ENCODE peak calls at places on chromosomes 1 and 21, in five cellular contexts. J, V, E, A and X are unnamed samples.
A peak's percentile ranks its signal among the peaks of the same experiment; 100 is the strongest.

GRCh38 chr1:38270241-38270871 is 223.8 kb upstream of the POU3F1 start:
- DNase-seq in J (no peak), V (no peak), E (no peak), A (no peak), X (no peak)

GRCh38 chr21:15731243-15731613 is 1.4 kb downstream of the USP25 start:
- DNase-seq in J (no peak), V (peak; percentile 36), E (no peak), A (peak; percentile 25), X (no peak)

GRCh38 chr21:15122241-15122640 is 57.4 kb upstream of the NRIP1 start:
- DNase-seq in J (no peak), V (peak; percentile 3), E (no peak), A (no peak), X (no peak)

GRCh38 chr1:92356956-92357355 is 58.1 kb downstream of the RPAP2 start:
- DNase-seq in J (peak; percentile 79), V (peak; percentile 91), E (no peak), A (peak; percentile 48), X (peak; percentile 90)

GRCh38 chr1:85438353-85438752 is 26.6 kb downstream of the DDAH1 start:
- DNase-seq in J (peak; percentile 51), V (peak; percentile 65), E (no peak), A (peak; percentile 58), X (peak; percentile 35)

GRCh38 chr1:28928306-28928987 is 14.1 kb downstream of the EPB41 start:
- DNase-seq in J (no peak), V (no peak), E (no peak), A (no peak), X (no peak)

GRCh38 chr1:1216770-1217620 is 3.0 kb upstream of the TNFRSF4 start:
- DNase-seq in J (no peak), V (no peak), E (no peak), A (no peak), X (no peak)

GRCh38 chr1:25900209-25900608 is 6.0 kb downstream of the STMN1 start:
- DNase-seq in J (no peak), V (no peak), E (no peak), A (no peak), X (no peak)

GRCh38 chr21:34865922-34866271 is 183.2 kb downstream of the RUNX1 start:
- DNase-seq in J (no peak), V (no peak), E (no peak), A (no peak), X (no peak)

GRCh38 chr1:240967070-240967724 is 355.2 kb upstream of the GREM2 start:
- DNase-seq in J (peak; percentile 8), V (peak; percentile 30), E (no peak), A (peak; percentile 21), X (no peak)

GRCh38 chr1:44138239-44138638 is 3.2 kb downstream of the KLF18 start:
- DNase-seq in J (no peak), V (no peak), E (no peak), A (no peak), X (no peak)

GRCh38 chr1:203152158-203153034 is 23.2 kb downstream of the MYBPH start:
- DNase-seq in J (peak; percentile 45), V (peak; percentile 57), E (no peak), A (no peak), X (no peak)

GRCh38 chr1:45507195-45507594 is 7.1 kb downstream of the MMACHC start:
- DNase-seq in J (no peak), V (no peak), E (no peak), A (no peak), X (no peak)

GRCh38 chr1:238176441-238176840 is 285.7 kb upstream of the ZP4 start:
- DNase-seq in J (peak; percentile 20), V (no peak), E (no peak), A (peak; percentile 56), X (no peak)